ENCODE peak calls at places on chromosomes 12 and 14, in seven cellular contexts. Y is DND-41, H is body of pancreas, Q is astrocyte of the cerebellum, B is fibroblast of pulmonary artery, A is fibroblast of lung, N is lower leg skin. K is an unnamed sample.

GRCh38 chr12:10385181-10385613 is 4.6 kb downstream of the KLRK1 start:
- DNase-seq in H (no peak), N (no peak), Q (peak), A (peak), B (peak), Y (no peak), K (peak)

GRCh38 chr12:69330475-69331473 is 17.4 kb upstream of the LYZ start:
- DNase-seq in A (no peak), Y (peak), B (no peak), H (peak), Q (no peak), N (peak), K (peak)

GRCh38 chr12:120474092-120474960 is 4.8 kb upstream of the SRSF9 start:
- DNase-seq in H (peak), N (no peak), A (peak), Y (no peak), B (peak), Q (no peak), K (peak)

GRCh38 chr12:4164591-4165558 is 108.7 kb upstream of the CCND2 start:
- DNase-seq in A (peak), B (peak), N (no peak), Q (no peak), Y (no peak), H (no peak), K (peak)

GRCh38 chr14:21001218-21001617 is 2.1 kb downstream of the SLC39A2 start:
- DNase-seq in Y (no peak), N (no peak), A (no peak), Q (no peak), H (no peak), B (no peak), K (no peak)

GRCh38 chr12:85076688-85077430 is 40.7 kb downstream of the LRRIQ1 start:
- DNase-seq in A (peak), B (peak), Y (no peak), N (no peak), H (peak), Q (peak), K (peak)

GRCh38 chr14:54567224-54567633 is 301 bp downstream of the SAMD4A start:
- DNase-seq in Q (no peak), B (no peak), A (peak), H (no peak), Y (no peak), N (peak), K (peak)

GRCh38 chr12:41869432-41869831 is 275.2 kb downstream of the GXYLT1 start:
- DNase-seq in A (no peak), Q (no peak), B (no peak), H (no peak), Y (no peak), N (no peak), K (no peak)

GRCh38 chr14:65854215-65854614 is 441.7 kb downstream of the FUT8 start:
- DNase-seq in Y (no peak), H (peak), A (no peak), Q (no peak), N (no peak), B (no peak), K (no peak)

GRCh38 chr14:88352299-88353097 is 29.4 kb upstream of the KCNK10 start:
- DNase-seq in Q (no peak), A (peak), H (peak), N (no peak), Y (no peak), B (peak), K (peak)

GRCh38 chr12:26017484-26018211 is 59.2 kb downstream of the RASSF8 start:
- DNase-seq in Q (no peak), A (no peak), Y (peak), B (peak), H (no peak), N (no peak), K (peak)

GRCh38 chr12:126708492-126708896 is 1558.5 kb upstream of the TMEM132C start:
- DNase-seq in Y (no peak), H (no peak), Q (peak), A (peak), B (peak), N (peak), K (peak)

GRCh38 chr12:88566430-88566829 is 13.8 kb downstream of the KITLG start:
- DNase-seq in H (no peak), A (peak), Q (no peak), B (peak), N (no peak), Y (no peak), K (peak)

GRCh38 chr14:22300646-22301045 is 288.4 kb downstream of the DAD1 start:
- DNase-seq in H (no peak), Q (no peak), Y (no peak), B (no peak), N (no peak), A (peak), K (no peak)

GRCh38 chr14:68333265-68333664 is 459.6 kb downstream of the ZFP36L1 start:
- DNase-seq in A (no peak), H (no peak), B (no peak), Q (no peak), Y (no peak), N (no peak), K (no peak)

GRCh38 chr12:105214670-105215375 is 21.2 kb downstream of the APPL2 start:
- DNase-seq in N (no peak), H (peak), A (no peak), B (peak), Y (no peak), Q (no peak), K (peak)

GRCh38 chr12:81378601-81379000 is 300.7 kb downstream of the ACSS3 start:
- DNase-seq in B (no peak), Q (no peak), A (no peak), H (no peak), N (no peak), Y (no peak), K (no peak)

GRCh38 chr12:42756841-42757661 is 167.5 kb upstream of the PRICKLE1 start:
- DNase-seq in Q (peak), A (peak), N (no peak), H (peak), Y (no peak), B (peak), K (peak)

GRCh38 chr14:51552275-51552674 is 99.4 kb upstream of the FRMD6 start:
- DNase-seq in B (no peak), Y (no peak), A (no peak), Q (no peak), H (no peak), N (no peak), K (no peak)

GRCh38 chr14:99233222-99234035 is 38.6 kb downstream of the BCL11B start:
- DNase-seq in N (no peak), H (no peak), Y (no peak), B (no peak), Q (no peak), A (no peak), K (no peak)
- H3K4me3 ChIP-seq in N (no peak), H (no peak), Y (no peak), B (no peak), Q (no peak), A (no peak), K (no peak)

GRCh38 chr12:121515615-121516014 is 65.2 kb downstream of the KDM2B start:
- DNase-seq in A (no peak), Q (no peak), H (no peak), N (no peak), Y (no peak), B (no peak), K (no peak)

GRCh38 chr12:121514184-121514742 is 66.6 kb downstream of the KDM2B start:
- DNase-seq in N (no peak), A (no peak), B (no peak), Y (no peak), Q (no peak), H (no peak), K (no peak)

GRCh38 chr12:121512561-121512960 is 68.3 kb downstream of the KDM2B start:
- DNase-seq in Y (no peak), B (no peak), H (no peak), Q (no peak), N (no peak), A (no peak), K (peak)

GRCh38 chr12:121511931-121512330 is 68.9 kb downstream of the KDM2B start:
- DNase-seq in N (no peak), H (no peak), Y (no peak), B (no peak), A (no peak), Q (no peak), K (no peak)

DNA sequence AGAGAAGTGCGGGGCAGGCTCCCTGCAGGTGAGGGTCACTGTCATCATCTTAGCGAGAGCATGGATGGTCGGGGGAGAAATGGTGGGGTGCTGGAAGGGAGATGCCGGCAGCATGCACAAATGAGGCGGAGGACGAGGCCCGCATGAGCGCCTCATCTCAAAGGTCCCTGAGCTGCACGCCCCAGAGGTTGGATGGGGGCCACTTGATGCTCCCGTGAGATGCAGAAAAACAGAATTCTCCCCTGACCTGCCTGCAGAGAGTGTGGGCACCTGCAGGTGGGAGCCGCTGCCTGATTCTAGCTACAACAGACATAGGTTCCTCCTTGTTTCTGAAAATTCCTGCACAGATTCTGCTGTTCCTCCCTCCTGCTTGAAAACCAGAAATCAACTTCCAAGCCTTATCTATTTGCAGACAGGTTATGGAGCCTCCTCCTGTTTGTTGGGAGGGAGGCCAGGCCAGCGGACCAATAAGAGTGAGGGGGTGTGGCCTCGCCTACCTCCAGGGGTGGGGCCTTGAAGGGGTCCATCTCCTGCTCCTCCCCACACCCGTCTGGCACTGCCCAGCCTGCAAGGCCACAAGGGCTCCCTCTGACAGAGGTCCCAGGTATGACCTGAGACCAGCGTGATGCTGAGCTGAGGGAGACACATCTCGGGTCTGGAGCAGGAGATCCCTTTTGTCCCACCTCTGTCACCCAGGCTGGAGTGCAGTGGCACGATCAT is 67.2 kb downstream of the KDM2B start:
- DNase-seq in Y (peak), Q (no peak), N (no peak), H (peak), A (no peak), B (no peak), K (no peak)
- TF ChIP-seq CTCF in Y (no peak), Q (no peak), N (no peak), H (no peak), A (no peak), B (no peak), K (no peak)

DNA sequence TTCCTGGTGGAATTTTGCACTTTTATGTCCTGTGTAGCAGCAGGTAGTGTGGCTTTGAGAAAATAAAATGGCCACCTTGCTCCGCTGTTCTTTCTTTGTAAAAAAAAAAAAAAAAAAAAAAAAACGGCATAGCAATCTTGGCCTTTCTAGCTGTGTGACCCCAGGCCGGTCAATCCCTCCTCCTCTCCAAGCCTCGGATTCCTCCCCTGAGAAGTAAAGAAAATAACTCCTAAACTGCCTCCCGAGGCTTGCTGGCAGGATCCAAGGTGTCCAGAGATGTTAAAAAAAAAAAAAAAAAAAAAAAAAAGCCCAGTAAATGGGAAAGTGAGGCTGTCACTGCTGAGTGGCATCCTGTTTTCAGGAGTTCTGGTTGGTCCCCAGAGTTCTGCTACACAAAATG is 23.9 kb upstream of the MAP1LC3B2 start:
- DNase-seq in B (no peak), Y (no peak), A (no peak), Q (no peak), H (no peak), N (no peak), K (no peak)
- H3K4me3 ChIP-seq in B (no peak), Y (no peak), A (no peak), Q (no peak), H (no peak), N (no peak), K (no peak)

DNA sequence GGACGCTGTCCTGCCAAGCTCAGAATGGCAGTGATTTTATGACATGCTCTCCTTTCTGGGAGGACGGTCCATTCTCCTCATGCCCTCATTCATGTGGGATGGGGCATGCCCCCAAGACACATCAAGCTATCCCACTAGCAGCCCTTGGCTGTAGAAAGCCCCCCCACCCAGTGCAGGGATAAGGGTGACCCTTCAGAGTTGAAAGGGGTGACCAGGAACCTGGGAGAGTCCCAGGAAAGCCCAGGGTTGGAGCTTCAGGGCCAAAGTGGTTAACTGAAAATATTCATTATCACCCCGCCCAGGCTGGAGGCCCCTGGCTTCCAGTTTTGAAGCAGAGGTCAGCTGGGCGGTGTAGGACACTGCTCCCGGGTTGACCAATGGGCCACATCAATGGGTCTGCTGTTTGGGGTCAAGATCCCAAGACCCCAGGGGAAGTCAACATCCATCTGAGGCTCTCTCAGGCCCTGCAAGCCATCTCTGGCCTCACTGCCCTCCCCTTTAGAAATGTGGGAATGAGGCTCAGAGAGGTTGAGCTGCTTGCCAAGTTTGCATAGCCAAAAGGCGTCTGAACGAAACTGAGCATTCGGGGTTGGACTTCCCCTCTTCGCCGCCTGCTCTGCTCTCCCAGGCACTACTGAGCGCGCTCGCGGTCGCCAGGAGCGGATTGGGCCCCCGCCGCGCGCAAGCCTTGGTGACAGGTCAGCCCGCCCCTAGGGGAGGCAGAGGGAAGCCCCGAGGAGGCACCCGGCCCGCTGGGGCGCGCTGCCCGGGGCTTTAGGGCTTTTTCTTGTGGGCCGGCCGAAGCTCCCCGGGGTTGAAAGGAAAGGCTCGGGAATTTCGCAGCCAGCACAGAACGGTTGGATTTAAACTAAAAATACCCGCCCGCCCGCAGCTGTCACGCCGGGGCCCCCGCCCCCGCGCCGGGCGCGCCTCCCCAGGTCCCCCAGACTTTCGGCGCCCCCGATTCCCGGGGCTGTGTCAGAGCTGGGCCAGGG is 630 bp downstream of the SYNE3 start:
- DNase-seq in N (peak), B (peak), H (peak), A (peak), Y (peak), Q (no peak), K (peak)
- TF ChIP-seq CTCF in N (no peak), B (peak), H (no peak), A (peak), Y (no peak), Q (peak), K (peak)

K was measured in cardiac fibroblast.